ENCODE peak calls at places on chromosomes 12 and 14, in seven cellular contexts. L is GM12878, X is HepG2, J is HCT116, S is K562, B is SK-N-SH, G is H1. Z is an unnamed sample.

GRCh38 chr14:104356738-104357688 is 218.6 kb downstream of the KIF26A start:
- DNase-seq in L (no peak), X (no peak), J (no peak), S (no peak), B (peak; percentile 31), G (no peak), Z (no peak)

GRCh38 chr14:30528119-30528518 is 30.8 kb upstream of the G2E3 start:
- DNase-seq in L (no peak), X (peak; percentile 21), J (no peak), S (no peak), B (no peak), G (no peak), Z (no peak)

GRCh38 chr12:5096241-5096880 is 52.7 kb downstream of the KCNA5 start:
- DNase-seq in L (no peak), X (no peak), J (peak; percentile 4), S (no peak), B (peak; percentile 14), G (no peak), Z (no peak)

GRCh38 chr14:50542941-50543418 is 10.6 kb upstream of the MAP4K5 start:
- DNase-seq in L (no peak), X (peak; percentile 77), J (peak; percentile 51), S (peak; percentile 30), B (peak; percentile 51), G (no peak), Z (no peak)

GRCh38 chr12:2805146-2805525 is 7.3 kb upstream of the ITFG2 start:
- DNase-seq in L (no peak), X (no peak), J (no peak), S (no peak), B (no peak), G (no peak), Z (no peak)

GRCh38 chr14:102500190-102500661 is 9.3 kb downstream of the ANKRD9 start:
- DNase-seq in L (no peak), X (no peak), J (no peak), S (no peak), B (no peak), G (no peak), Z (no peak)

GRCh38 chr12:39441963-39442894 is 691 bp downstream of the KIF21A start:
- DNase-seq in L (no peak), X (peak; percentile 39), J (no peak), S (peak; percentile 45), B (peak; percentile 57), G (no peak), Z (peak; percentile 15)

GRCh38 chr12:119338593-119339363 is 4.2 kb downstream of the CCDC60 start:
- DNase-seq in L (no peak), X (no peak), J (no peak), S (no peak), B (no peak), G (no peak), Z (peak; percentile 46)

GRCh38 chr14:101374373-101375338 is 186.6 kb upstream of the DIO3 start:
- DNase-seq in L (no peak), X (no peak), J (no peak), S (no peak), B (no peak), G (no peak), Z (no peak)

GRCh38 chr12:82527165-82527780 is 159.4 kb upstream of the TMTC2 start:
- DNase-seq in L (no peak), X (peak; percentile 46), J (peak; percentile 47), S (peak; percentile 17), B (peak; percentile 26), G (no peak), Z (peak; percentile 46)

GRCh38 chr12:123131879-123132402 is 18.9 kb downstream of the PITPNM2 start:
- DNase-seq in L (no peak), X (no peak), J (no peak), S (no peak), B (no peak), G (no peak), Z (no peak)

GRCh38 chr14:92724516-92725340 is 23.7 kb downstream of the LGMN start:
- DNase-seq in L (no peak), X (peak; percentile 89), J (no peak), S (no peak), B (no peak), G (no peak), Z (no peak)

GRCh38 chr14:98489115-98489514 is 782.9 kb downstream of the BCL11B start:
- DNase-seq in L (no peak), X (no peak), J (no peak), S (no peak), B (no peak), G (no peak), Z (no peak)

GRCh38 chr14:34254596-34254995 is 207.4 kb downstream of the SPTSSA start:
- DNase-seq in L (no peak), X (no peak), J (no peak), S (no peak), B (no peak), G (no peak), Z (no peak)

GRCh38 chr12:105724651-105725050 is 394.2 kb downstream of the C12orf75 start:
- DNase-seq in L (no peak), X (no peak), J (no peak), S (no peak), B (no peak), G (no peak), Z (no peak)

GRCh38 chr12:24596768-24597388 is 352.0 kb downstream of the BCAT1 start:
- DNase-seq in L (no peak), X (peak; percentile 24), J (no peak), S (peak; percentile 23), B (peak; percentile 59), G (no peak), Z (peak; percentile 81)
- TF ChIP-seq YY1 in L (no peak), X (no peak), J (no peak), S (no peak), B (no peak), G (no peak), Z (no peak)

GRCh38 chr14:23447634-23448353 is 12.3 kb upstream of the MYH7 start:
- DNase-seq in L (no peak), X (peak; percentile 50), J (no peak), S (no peak), B (no peak), G (no peak), Z (no peak)
- TF ChIP-seq YY1 in L (no peak), X (no peak), J (no peak), S (no peak), B (no peak), G (no peak), Z (no peak)

DNA sequence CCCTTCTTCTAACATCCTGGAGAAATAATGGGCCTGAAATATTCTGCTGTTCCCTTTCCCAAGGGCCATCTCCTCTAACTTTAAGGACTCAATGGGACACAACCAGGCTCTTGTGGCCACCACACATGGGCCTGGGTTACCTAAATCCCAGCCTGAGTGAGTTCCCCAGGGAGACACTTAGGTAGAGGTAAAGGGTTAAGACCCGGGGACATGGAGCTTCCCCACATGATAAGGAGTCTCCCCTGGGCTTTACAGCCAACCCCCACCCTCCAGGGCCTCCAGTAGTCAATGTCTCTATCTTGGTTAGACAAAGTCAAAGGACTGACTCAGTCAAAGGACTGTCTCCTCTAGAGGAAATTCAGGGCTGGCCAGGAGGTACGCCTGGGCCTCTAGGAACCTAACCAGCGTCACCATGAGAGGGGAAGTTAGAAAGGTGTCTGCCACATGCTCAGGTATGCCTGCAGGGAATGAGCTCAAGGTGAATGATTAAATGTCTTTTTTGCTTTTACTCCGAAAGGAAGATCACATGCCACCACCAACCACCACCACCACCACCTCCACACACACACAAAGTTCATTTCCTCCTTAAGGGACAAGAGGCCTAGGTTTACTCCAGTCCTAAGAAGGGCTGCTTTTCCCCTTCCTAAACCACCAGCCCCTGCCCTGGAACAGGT is 6.9 kb downstream of the ZFP36L1 start:
- DNase-seq in L (no peak), X (no peak), J (no peak), S (peak; percentile 60), B (no peak), G (no peak), Z (no peak)
- TF ChIP-seq YY1 in L (no peak), X (no peak), J (no peak), S (no peak), B (no peak), G (no peak), Z (no peak)

GRCh38 chr12:25725874-25726273 is 172.8 kb upstream of the LMNTD1 start:
- DNase-seq in L (no peak), X (no peak), J (no peak), S (no peak), B (no peak), G (no peak), Z (no peak)
- TF ChIP-seq YY1 in L (no peak), X (no peak), J (no peak), S (no peak), B (no peak), G (no peak), Z (no peak)

GRCh38 chr12:60231976-60232907 is 636.4 kb downstream of the SLC16A7 start:
- DNase-seq in L (no peak), X (no peak), J (no peak), S (no peak), B (no peak), G (no peak), Z (no peak)

GRCh38 chr12:60227916-60228315 is 632.1 kb downstream of the SLC16A7 start:
- DNase-seq in L (no peak), X (no peak), J (no peak), S (no peak), B (no peak), G (no peak), Z (no peak)

GRCh38 chr12:60231301-60231700 is 635.5 kb downstream of the SLC16A7 start:
- DNase-seq in L (no peak), X (no peak), J (no peak), S (no peak), B (no peak), G (no peak), Z (no peak)

GRCh38 chr12:60225216-60226000 is 629.6 kb downstream of the SLC16A7 start:
- DNase-seq in L (no peak), X (no peak), J (no peak), S (no peak), B (no peak), G (no peak), Z (no peak)

DNA sequence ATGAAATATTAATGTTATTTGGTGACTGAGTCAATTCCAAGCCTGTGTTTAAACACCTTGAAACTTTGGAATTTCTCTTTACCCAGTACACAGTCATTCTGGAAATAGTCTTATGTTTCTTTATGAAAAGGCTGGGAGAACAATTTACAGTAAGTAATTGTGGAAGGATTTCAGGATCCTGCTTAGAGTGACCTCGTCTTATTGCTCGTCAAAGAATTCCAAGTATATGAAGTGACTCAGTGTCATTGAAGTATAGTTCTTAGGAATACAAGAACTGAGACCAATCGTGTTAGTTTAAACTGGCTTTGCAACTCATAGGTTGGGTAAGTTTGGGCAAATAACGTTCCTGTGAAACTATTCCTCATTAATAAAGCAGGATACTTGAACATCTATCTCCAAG is 634.3 kb downstream of the SLC16A7 start:
- DNase-seq in L (no peak), X (no peak), J (no peak), S (no peak), B (no peak), G (no peak), Z (no peak)
- TF ChIP-seq YY1 in L (no peak), X (no peak), J (no peak), S (no peak), B (no peak), G (no peak), Z (no peak)

GRCh38 chr12:38144601-38145436 is 171.8 kb upstream of the ALG10B start:
- DNase-seq in L (no peak), X (no peak), J (no peak), S (no peak), B (no peak), G (no peak), Z (no peak)
- TF ChIP-seq YY1 in L (no peak), X (no peak), J (no peak), S (no peak), B (no peak), G (no peak), Z (no peak)